ENCODE peak calls at places on chromosomes 5 and 9, in five cellular contexts. K, H, E, X and W are unnamed samples.

GRCh38 chr9:8070779-8071444 is 271.3 kb upstream of the DMAC1 start:
- DNase-seq in K (no peak), H (no peak), E (no peak), X (peak), W (no peak)

GRCh38 chr5:1414311-1415058 is 30.8 kb downstream of the SLC6A3 start:
- DNase-seq in K (no peak), H (no peak), E (no peak), X (no peak), W (peak)

GRCh38 chr9:131020388-131020787 is 11.4 kb downstream of the LAMC3 start:
- DNase-seq in K (no peak), H (no peak), E (no peak), X (no peak), W (no peak)

GRCh38 chr5:8508196-8508595 is 639.2 kb downstream of the MTRR start:
- DNase-seq in K (no peak), H (no peak), E (no peak), X (no peak), W (no peak)

GRCh38 chr9:133377721-133378216 is 1.6 kb downstream of the STKLD1 start:
- DNase-seq in K (no peak), H (peak), E (no peak), X (no peak), W (no peak)

GRCh38 chr5:32027717-32028321 is 146.3 kb downstream of the GOLPH3 start:
- DNase-seq in K (peak), H (peak), E (no peak), X (no peak), W (no peak)

GRCh38 chr9:135198144-135198543 is 110.7 kb downstream of the OLFM1 start:
- DNase-seq in K (no peak), H (no peak), E (no peak), X (no peak), W (no peak)

GRCh38 chr9:31304576-31304975 is 1079.9 kb upstream of the ACO1 start:
- DNase-seq in K (no peak), H (no peak), E (no peak), X (no peak), W (no peak)

GRCh38 chr9:100714372-100715099 is 136.7 kb downstream of the CAVIN4 start:
- DNase-seq in K (peak), H (peak), E (peak), X (peak), W (no peak)

GRCh38 chr5:165616550-165617430 is 2111.4 kb downstream of the MAT2B start:
- DNase-seq in K (no peak), H (no peak), E (no peak), X (peak), W (no peak)

GRCh38 chr9:120567874-120568273 is 12.1 kb downstream of the CDK5RAP2 start:
- DNase-seq in K (no peak), H (no peak), E (no peak), X (no peak), W (no peak)

GRCh38 chr9:114930063-114930812 is at the start of gene TNFSF8:
- DNase-seq in K (no peak), H (no peak), E (peak), X (no peak), W (peak)

GRCh38 chr5:17216974-17217325 is 481 bp upstream of the BASP1 start:
- DNase-seq in K (peak), H (no peak), E (no peak), X (peak), W (no peak)

GRCh38 chr9:30944741-30945280 is 1439.6 kb upstream of the ACO1 start:
- DNase-seq in K (no peak), H (no peak), E (no peak), X (no peak), W (no peak)

GRCh38 chr5:115151208-115151805 is 18.4 kb downstream of the TRIM36 start:
- DNase-seq in K (no peak), H (no peak), E (no peak), X (no peak), W (no peak)

GRCh38 chr9:75601280-75601679 is 289.2 kb upstream of the PCSK5 start:
- DNase-seq in K (no peak), H (no peak), E (no peak), X (no peak), W (no peak)

GRCh38 chr9:118577121-118577520 is 792.1 kb downstream of the BRINP1 start:
- DNase-seq in K (no peak), H (no peak), E (no peak), X (no peak), W (no peak)

GRCh38 chr9:77892955-77893514 is 138.6 kb downstream of the GNAQ start:
- DNase-seq in K (no peak), H (no peak), E (no peak), X (no peak), W (no peak)